ENCODE peak calls at places on chromosomes 5 and 9, in eight cellular contexts. O is tibial nerve, V is IMR-90, U is lower leg skin, S is breast epithelium, H is uterus, E is prostate gland, B is body of pancreas. W is an unnamed sample.

GRCh38 chr5:61347088-61347487 is 15.0 kb downstream of the ZSWIM6 start:
- DNase-seq in O (no peak), V (no peak), U (no peak), S (no peak), H (no peak), E (no peak), B (no peak), W (no peak)

GRCh38 chr9:120711841-120712538 is 2.3 kb downstream of the MEGF9 start:
- DNase-seq in O (no peak), V (no peak), U (no peak), S (no peak), H (no peak), E (no peak), B (no peak), W (no peak)

GRCh38 chr9:118644066-118644465 is 725.2 kb downstream of the BRINP1 start:
- DNase-seq in O (no peak), V (no peak), U (no peak), S (no peak), H (no peak), E (no peak), B (no peak), W (no peak)

GRCh38 chr9:81108391-81108790 is 581.0 kb downstream of the TLE1 start:
- DNase-seq in O (no peak), V (peak), U (no peak), S (no peak), H (no peak), E (no peak), B (no peak), W (no peak)

GRCh38 chr9:134034215-134035040 is 9.1 kb downstream of the BRD3OS start:
- DNase-seq in O (no peak), V (no peak), U (no peak), S (no peak), H (no peak), E (no peak), B (no peak), W (no peak)

GRCh38 chr5:173888473-173889135 is 455 bp downstream of the CPEB4 start:
- DNase-seq in O (no peak), V (peak), U (no peak), S (no peak), H (no peak), E (no peak), B (no peak), W (no peak)

GRCh38 chr5:176891331-176891958 is 7.7 kb downstream of the HK3 start:
- DNase-seq in O (no peak), V (no peak), U (no peak), S (no peak), H (no peak), E (no peak), B (no peak), W (no peak)

GRCh38 chr9:112503170-112503569 is 16.5 kb downstream of the KIAA1958 start:
- DNase-seq in O (no peak), V (no peak), U (no peak), S (no peak), H (no peak), E (no peak), B (no peak), W (no peak)

GRCh38 chr9:70525553-70525952 is 111.1 kb upstream of the KLF9 start:
- DNase-seq in O (no peak), V (peak), U (no peak), S (no peak), H (no peak), E (no peak), B (no peak), W (no peak)

GRCh38 chr9:134793281-134793680 is 87.3 kb upstream of the FCN2 start:
- DNase-seq in O (no peak), V (no peak), U (no peak), S (no peak), H (no peak), E (no peak), B (no peak), W (no peak)

GRCh38 chr9:81861644-81862043 is 66.6 kb upstream of the SPATA31D4 start:
- DNase-seq in O (no peak), V (peak), U (no peak), S (no peak), H (no peak), E (no peak), B (no peak), W (peak)

GRCh38 chr5:34538026-34538672 is 118.0 kb upstream of the RAI14 start:
- DNase-seq in O (peak), V (peak), U (no peak), S (no peak), H (no peak), E (no peak), B (peak), W (no peak)

GRCh38 chr5:127326438-127326837 is 35.8 kb downstream of the MEGF10 start:
- DNase-seq in O (no peak), V (no peak), U (no peak), S (no peak), H (no peak), E (no peak), B (no peak), W (no peak)

GRCh38 chr5:67353500-67353931 is 156.9 kb upstream of the CD180 start:
- DNase-seq in O (no peak), V (no peak), U (no peak), S (no peak), H (no peak), E (peak), B (peak), W (no peak)

GRCh38 chr5:143014017-143014651 is 244.0 kb downstream of the ARHGAP26 start:
- DNase-seq in O (no peak), V (no peak), U (no peak), S (no peak), H (no peak), E (no peak), B (no peak), W (no peak)

GRCh38 chr5:109275919-109276318 is 133.9 kb downstream of the PJA2 start:
- DNase-seq in O (no peak), V (no peak), U (no peak), S (no peak), H (no peak), E (no peak), B (no peak), W (no peak)

GRCh38 chr9:94140791-94141790 is 56.8 kb downstream of the PTPDC1 start:
- DNase-seq in O (no peak), V (no peak), U (no peak), S (no peak), H (peak), E (no peak), B (no peak), W (peak)

GRCh38 chr5:17305964-17306725 is 88.7 kb downstream of the BASP1 start:
- DNase-seq in O (peak), V (peak), U (peak), S (no peak), H (peak), E (peak), B (peak), W (peak)

GRCh38 chr5:125190232-125191051 is 444.0 kb upstream of the ZNF608 start:
- DNase-seq in O (no peak), V (peak), U (no peak), S (no peak), H (no peak), E (no peak), B (no peak), W (no peak)

GRCh38 chr9:91222457-91222856 is 139.3 kb downstream of the AUH start:
- DNase-seq in O (no peak), V (no peak), U (no peak), S (no peak), H (no peak), E (no peak), B (no peak), W (no peak)

GRCh38 chr5:75405296-75405695 is 68.3 kb downstream of the HMGCR start:
- DNase-seq in O (no peak), V (peak), U (no peak), S (no peak), H (no peak), E (no peak), B (no peak), W (no peak)

GRCh38 chr5:140607031-140607430 is 25.9 kb downstream of the CD14 start:
- DNase-seq in O (no peak), V (no peak), U (no peak), S (no peak), H (no peak), E (no peak), B (no peak), W (no peak)

GRCh38 chr5:142343531-142343930 is 18.7 kb upstream of the SPRY4 start:
- DNase-seq in O (no peak), V (no peak), U (no peak), S (no peak), H (no peak), E (no peak), B (no peak), W (no peak)

GRCh38 chr5:77437194-77437593 is 54.9 kb downstream of the WDR41 start:
- DNase-seq in O (no peak), V (no peak), U (no peak), S (no peak), H (no peak), E (no peak), B (peak), W (no peak)

GRCh38 chr9:32571969-32572899 is 725 bp downstream of the NDUFB6 start:
- DNase-seq in O (peak), V (peak), U (peak), S (peak), H (no peak), E (peak), B (peak), W (peak)

GRCh38 chr9:32578976-32579375 is 6.0 kb upstream of the NDUFB6 start:
- DNase-seq in O (no peak), V (no peak), U (no peak), S (no peak), H (no peak), E (no peak), B (no peak), W (no peak)

GRCh38 chr9:32570262-32570661 is 2.7 kb downstream of the NDUFB6 start:
- DNase-seq in O (no peak), V (no peak), U (no peak), S (no peak), H (no peak), E (no peak), B (no peak), W (no peak)

GRCh38 chr9:32577316-32577715 is 4.4 kb upstream of the NDUFB6 start:
- DNase-seq in O (no peak), V (no peak), U (no peak), S (no peak), H (no peak), E (no peak), B (no peak), W (no peak)

GRCh38 chr9:32572900-32573523 is at the start of gene NDUFB6:
- DNase-seq in O (peak), V (peak), U (peak), S (peak), H (peak), E (peak), B (peak), W (peak)
- TF ChIP-seq POLR2A in O (peak), V (no peak), U (no peak), S (no peak), H (peak), E (peak), B (peak), W (peak)

DNA sequence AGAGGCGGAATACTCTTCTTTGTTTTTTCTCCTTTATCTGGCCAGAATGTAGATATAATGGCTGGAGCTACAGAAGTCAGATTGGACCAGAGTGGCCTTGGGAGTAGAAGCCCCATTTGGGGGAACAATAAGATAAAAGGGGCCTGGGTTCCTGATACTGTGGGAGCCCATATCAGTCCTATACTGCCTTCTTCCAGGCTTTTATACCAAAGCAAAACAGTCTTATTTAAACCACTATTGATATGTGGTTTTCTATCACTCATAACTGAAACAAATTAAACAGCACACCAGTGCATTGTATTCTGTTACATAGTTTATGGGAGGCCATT is 14.3 kb downstream of the SPAAR start:
- DNase-seq in O (no peak), V (no peak), U (no peak), S (no peak), H (no peak), E (no peak), B (no peak), W (no peak)
- TF ChIP-seq POLR2A in O (no peak), V (no peak), U (no peak), S (no peak), H (no peak), E (no peak), B (no peak), W (no peak)

GRCh38 chr5:157263586-157264090 is 2.3 kb upstream of the CYFIP2 start:
- DNase-seq in O (no peak), V (no peak), U (no peak), S (no peak), H (no peak), E (no peak), B (no peak), W (no peak)

GRCh38 chr5:157266286-157267007 is 524 bp downstream of the CYFIP2 start:
- DNase-seq in O (no peak), V (no peak), U (no peak), S (no peak), H (peak), E (no peak), B (peak), W (no peak)

GRCh38 chr5:157267766-157268480 is 2.0 kb downstream of the CYFIP2 start:
- DNase-seq in O (no peak), V (no peak), U (no peak), S (peak), H (no peak), E (no peak), B (no peak), W (no peak)

GRCh38 chr5:157267025-157267424 is 1.1 kb downstream of the CYFIP2 start:
- DNase-seq in O (no peak), V (no peak), U (no peak), S (no peak), H (no peak), E (no peak), B (no peak), W (no peak)

GRCh38 chr5:157265714-157266285 is at the start of gene CYFIP2:
- DNase-seq in O (no peak), V (peak), U (no peak), S (no peak), H (peak), E (peak), B (peak), W (peak)
- TF ChIP-seq POLR2A in O (peak), V (no peak), U (no peak), S (no peak), H (no peak), E (no peak), B (no peak), W (no peak)

DNA sequence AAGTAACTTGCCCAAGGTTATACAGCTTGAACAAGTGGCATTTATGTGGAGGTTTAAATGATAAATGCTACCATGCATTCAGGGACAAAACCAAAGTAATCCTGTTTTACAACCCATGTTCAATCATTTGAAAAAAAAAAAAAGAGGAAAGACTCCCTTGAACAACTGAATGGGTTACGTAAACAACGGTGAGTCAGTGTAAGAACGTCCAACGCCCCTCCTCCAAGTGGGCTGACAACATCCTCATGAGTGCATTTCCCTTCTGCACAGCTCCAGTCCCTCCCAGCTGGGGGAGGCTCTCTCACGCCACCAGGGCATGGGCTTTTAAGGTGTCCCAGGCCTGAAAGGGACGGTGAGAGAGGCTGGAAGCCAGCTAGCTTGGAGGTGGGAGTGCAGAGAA is 90.0 kb downstream of the PRRT1B start:
- DNase-seq in O (peak), V (peak), U (peak), S (peak), H (peak), E (peak), B (peak), W (peak)
- TF ChIP-seq POLR2A in O (no peak), V (peak), U (no peak), S (no peak), H (peak), E (peak), B (peak), W (no peak)

GRCh38 chr9:136532799-136533774 is 12.8 kb downstream of the NOTCH1 start:
- DNase-seq in O (no peak), V (no peak), U (no peak), S (no peak), H (no peak), E (no peak), B (no peak), W (no peak)

GRCh38 chr9:136530472-136531089 is 15.3 kb downstream of the NOTCH1 start:
- DNase-seq in O (no peak), V (no peak), U (no peak), S (no peak), H (no peak), E (no peak), B (no peak), W (no peak)

GRCh38 chr9:136533775-136534157 is 12.1 kb downstream of the NOTCH1 start:
- DNase-seq in O (no peak), V (no peak), U (no peak), S (no peak), H (no peak), E (peak), B (peak), W (peak)

GRCh38 chr9:136531186-136531903 is 14.5 kb downstream of the NOTCH1 start:
- DNase-seq in O (no peak), V (no peak), U (no peak), S (no peak), H (no peak), E (no peak), B (no peak), W (no peak)

DNA sequence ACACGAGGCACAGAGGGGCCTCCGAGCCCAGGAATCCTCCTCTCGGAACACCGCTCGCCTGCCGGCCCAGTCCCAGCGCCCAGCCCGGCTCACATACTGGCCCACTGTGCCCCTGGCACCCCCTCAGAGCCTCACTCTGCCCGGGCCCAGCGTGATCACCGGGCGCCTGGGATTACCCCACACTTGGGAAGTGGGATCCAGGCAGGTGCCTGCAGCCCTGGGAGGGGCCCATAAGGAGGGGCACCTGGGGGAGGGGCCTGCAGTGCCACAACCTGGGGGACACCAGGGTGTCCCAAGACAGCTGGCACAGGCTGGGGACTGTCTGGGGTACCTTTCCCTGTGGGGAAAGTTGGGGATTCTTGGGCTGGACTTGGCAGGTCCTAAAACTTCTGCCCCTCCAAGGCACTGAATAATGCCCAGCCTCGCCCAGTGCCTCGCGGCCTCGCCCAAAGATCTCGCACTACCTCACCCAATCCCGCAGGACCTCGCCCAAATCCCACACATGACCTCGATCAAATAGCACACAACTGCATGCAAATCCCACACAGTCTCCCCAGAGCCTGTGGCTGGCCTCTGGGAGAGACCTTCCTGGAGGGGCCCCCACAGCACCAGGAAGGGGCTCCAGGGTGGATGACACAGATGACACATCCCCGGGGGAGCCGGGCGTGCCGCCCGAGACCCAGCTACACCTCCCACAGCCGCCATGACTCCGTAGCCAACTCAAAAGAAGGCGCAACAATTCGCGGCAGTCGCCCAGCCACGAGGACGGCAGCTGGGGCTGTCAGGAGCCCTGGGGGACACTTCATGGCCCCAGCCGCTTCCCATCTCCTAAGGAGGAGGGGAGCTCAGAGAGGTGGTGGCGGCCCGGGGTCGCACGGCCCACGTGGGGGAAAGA is 13.7 kb downstream of the NOTCH1 start:
- DNase-seq in O (no peak), V (no peak), U (no peak), S (no peak), H (no peak), E (no peak), B (no peak), W (no peak)
- TF ChIP-seq POLR2A in O (no peak), V (no peak), U (no peak), S (no peak), H (no peak), E (no peak), B (no peak), W (no peak)

GRCh38 chr5:132680780-132681475 is 7.1 kb downstream of the IL4 start:
- DNase-seq in O (no peak), V (no peak), U (no peak), S (no peak), H (no peak), E (no peak), B (no peak), W (no peak)
- TF ChIP-seq POLR2A in O (no peak), V (no peak), U (no peak), S (no peak), H (no peak), E (no peak), B (no peak), W (no peak)

DNA sequence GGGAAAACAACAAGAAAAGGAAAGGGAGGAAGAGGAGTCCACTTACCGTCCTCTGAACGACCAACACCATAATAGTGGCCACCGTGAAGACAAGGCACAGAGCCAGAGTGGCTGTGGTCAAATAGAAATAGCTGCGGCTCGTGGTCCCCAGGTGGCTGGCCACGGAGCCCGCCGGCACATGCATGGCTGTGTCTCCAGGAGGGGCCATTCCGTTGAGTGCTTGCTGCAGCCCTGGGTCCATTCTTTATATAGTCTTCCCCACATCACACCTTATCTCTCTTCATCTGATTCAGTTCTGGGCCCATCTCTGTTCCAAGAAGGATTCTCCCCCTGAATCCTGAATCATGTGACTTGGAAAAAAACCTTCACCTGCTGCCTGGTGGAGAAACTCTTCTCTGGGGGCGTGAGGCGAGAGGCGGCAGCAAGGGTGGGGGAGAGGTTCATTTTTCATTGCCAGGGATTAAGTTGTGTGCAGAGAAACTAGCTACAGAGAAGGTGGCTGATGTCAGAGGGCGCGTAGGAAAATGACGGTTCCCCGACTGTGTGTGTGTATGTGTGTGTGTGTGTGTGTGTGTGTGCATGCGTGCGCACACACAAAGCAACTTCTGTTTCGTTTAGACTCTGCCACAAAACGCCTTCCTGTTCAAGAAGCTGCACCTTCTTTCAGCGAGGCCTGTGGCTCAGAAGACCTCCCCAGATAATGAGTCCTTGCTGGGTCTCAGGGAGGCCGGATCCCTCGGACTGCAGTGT is at the start of gene TNFSF8:
- DNase-seq in O (no peak), V (no peak), U (no peak), S (no peak), H (no peak), E (no peak), B (peak), W (no peak)
- TF ChIP-seq POLR2A in O (peak), V (no peak), U (no peak), S (no peak), H (no peak), E (no peak), B (no peak), W (no peak)

GRCh38 chr5:157107508-157107907 is 1.3 kb downstream of the HAVCR2 start:
- DNase-seq in O (no peak), V (no peak), U (no peak), S (no peak), H (no peak), E (no peak), B (no peak), W (no peak)
- TF ChIP-seq POLR2A in O (no peak), V (no peak), U (no peak), S (no peak), H (no peak), E (no peak), B (no peak), W (no peak)

W was measured in H54.